ENCODE peak calls at places on chromosomes 12 and 14, in seven cellular contexts. E is mucosa of gallbladder; J is MM.1S; P is GOT3; U is stimulated activated CD8-positive, alpha-beta memory T cell treated with anti-CD3 and anti-CD28 coated beads, Interleukin-7, amount 100 ng/mL, for 1 hour; C is NCI-H187 treated with DMSO at 0.1 percent for 48 hours; Q is cardiac muscle cell. A is an unnamed sample.

GRCh38 chr14:55102141-55102547 is 26.9 kb upstream of the LGALS3 start:
- DNase-seq in P (peak), E (peak), C (peak), J (peak), Q (peak), U (no peak), A (peak)

GRCh38 chr14:94031880-94032279 is 5.7 kb downstream of the OTUB2 start:
- DNase-seq in Q (no peak), E (no peak), U (no peak), C (no peak), P (no peak), J (no peak), A (no peak)

GRCh38 chr12:8773456-8773855 is 49.0 kb upstream of the A2ML1 start:
- DNase-seq in C (no peak), Q (no peak), E (no peak), P (no peak), U (no peak), J (no peak), A (no peak)

GRCh38 chr14:79037593-79037992 is 867.4 kb downstream of the NRXN3 start:
- DNase-seq in U (no peak), J (no peak), P (no peak), E (no peak), C (no peak), Q (no peak), A (peak)

GRCh38 chr12:127459687-127460086 is 807.3 kb upstream of the TMEM132C start:
- DNase-seq in P (no peak), E (no peak), U (no peak), C (no peak), J (no peak), Q (no peak), A (no peak)

GRCh38 chr14:92704036-92704804 is 44.2 kb downstream of the LGMN start:
- DNase-seq in U (no peak), C (no peak), P (no peak), E (no peak), J (peak), Q (no peak), A (no peak)

GRCh38 chr12:49349266-49349665 is 2.6 kb downstream of the DNAJC22 start:
- DNase-seq in J (no peak), U (no peak), Q (no peak), C (no peak), P (no peak), E (no peak), A (no peak)

GRCh38 chr12:31031951-31032335 is 41.7 kb upstream of the DDX11 start:
- DNase-seq in U (no peak), J (no peak), Q (no peak), C (no peak), E (no peak), P (no peak), A (no peak)

GRCh38 chr12:40963761-40964160 is 224.4 kb upstream of the PDZRN4 start:
- DNase-seq in U (no peak), C (no peak), J (no peak), E (no peak), Q (no peak), P (no peak), A (no peak)

GRCh38 chr12:123077298-123078113 is 73.4 kb downstream of the PITPNM2 start:
- DNase-seq in P (no peak), E (no peak), J (no peak), U (no peak), C (no peak), Q (no peak), A (no peak)

GRCh38 chr14:50836515-50836914 is 5.6 kb upstream of the NIN start:
- DNase-seq in J (no peak), C (no peak), Q (no peak), U (no peak), P (no peak), E (no peak), A (no peak)

GRCh38 chr12:39764944-39765560 is 145.4 kb upstream of the ABCD2 start:
- DNase-seq in P (no peak), U (no peak), J (peak), E (no peak), C (no peak), Q (peak), A (no peak)

GRCh38 chr12:102769323-102769916 is 147.6 kb downstream of the PAH start:
- DNase-seq in C (no peak), P (no peak), Q (peak), U (no peak), E (peak), J (peak), A (peak)

GRCh38 chr14:29908652-29909577 is 18.7 kb downstream of the PRKD1 start:
- DNase-seq in J (no peak), P (no peak), C (no peak), Q (no peak), U (no peak), E (no peak), A (no peak)

GRCh38 chr14:69543341-69544249 is 31.1 kb downstream of the CCDC177 start:
- DNase-seq in J (no peak), P (peak), Q (peak), C (no peak), U (no peak), E (peak), A (peak)

GRCh38 chr12:42326466-42327226 is 679 bp downstream of the PPHLN1 start:
- DNase-seq in E (no peak), J (peak), U (no peak), Q (peak), P (no peak), C (no peak), A (no peak)

GRCh38 chr12:102480401-102480800 is at the start of gene IGF1:
- DNase-seq in U (no peak), Q (peak), E (no peak), P (no peak), J (peak), C (no peak), A (no peak)

GRCh38 chr12:122917508-122918227 is 21.7 kb upstream of the VPS37B start:
- DNase-seq in E (peak), J (no peak), P (no peak), C (no peak), U (no peak), Q (peak), A (peak)

GRCh38 chr12:15886372-15887042 is 4.3 kb downstream of the STRAP start:
- DNase-seq in E (no peak), U (no peak), J (no peak), P (no peak), Q (no peak), C (no peak), A (no peak)

GRCh38 chr12:64968989-64969819 is 144.8 kb downstream of the TBC1D30 start:
- DNase-seq in P (no peak), J (peak), Q (peak), U (no peak), C (no peak), E (no peak), A (no peak)

GRCh38 chr14:94098359-94098758 is 12.2 kb upstream of the IFI27 start:
- DNase-seq in Q (peak), U (no peak), J (no peak), E (no peak), P (no peak), C (no peak), A (no peak)

GRCh38 chr12:116090516-116090915 is 187.0 kb downstream of the MED13L start:
- DNase-seq in C (no peak), E (no peak), Q (no peak), U (no peak), P (no peak), J (no peak), A (no peak)

GRCh38 chr12:28899951-28900350 is 249.1 kb upstream of the FAR2 start:
- DNase-seq in P (no peak), Q (no peak), E (no peak), J (no peak), U (no peak), C (no peak), A (no peak)

GRCh38 chr14:75978249-75978731 is 3.5 kb downstream of the TGFB3 start:
- DNase-seq in E (no peak), Q (no peak), U (no peak), P (no peak), C (no peak), J (no peak), A (no peak)

GRCh38 chr12:92044435-92044834 is 101.2 kb downstream of the BTG1 start:
- DNase-seq in Q (no peak), E (no peak), P (no peak), C (no peak), U (no peak), J (no peak), A (no peak)

GRCh38 chr14:49893309-49894213 is 679 bp downstream of the ARF6 start:
- DNase-seq in P (peak), Q (peak), C (no peak), U (peak), E (peak), J (peak), A (peak)

GRCh38 chr12:48420031-48420775 is 52.2 kb upstream of the ANP32D start:
- DNase-seq in P (no peak), E (no peak), U (no peak), C (no peak), Q (peak), J (no peak), A (no peak)

A was measured in adrenal gland.